ENCODE peak calls at places on chromosomes 12 and 14, in four cellular contexts. X, D, Q and V are unnamed samples.

GRCh38 chr14:35384386-35385041 is 20.0 kb downstream of the NFKBIA start:
- DNase-seq in X (no peak), D (no peak), Q (peak; percentile 69), V (no peak)

GRCh38 chr12:12201274-12201758 is 65.5 kb downstream of the LRP6 start:
- DNase-seq in X (no peak), D (no peak), Q (no peak), V (no peak)

GRCh38 chr14:76773188-76773885 is 12.1 kb downstream of the VASH1 start:
- DNase-seq in X (peak; percentile 20), D (no peak), Q (peak; percentile 69), V (no peak)

GRCh38 chr12:68290126-68290525 is 36.7 kb upstream of the IL22 start:
- DNase-seq in X (no peak), D (no peak), Q (no peak), V (peak; percentile 75)

GRCh38 chr12:56836317-56836716 is 73.2 kb downstream of the HSD17B6 start:
- DNase-seq in X (no peak), D (no peak), Q (no peak), V (no peak)

GRCh38 chr12:98513379-98514318 is 1.7 kb upstream of the TMPO start:
- DNase-seq in X (no peak), D (no peak), Q (peak; percentile 4), V (no peak)

GRCh38 chr14:76118594-76118993 is 33.1 kb upstream of the GPATCH2L start:
- DNase-seq in X (no peak), D (no peak), Q (no peak), V (no peak)

GRCh38 chr12:132597333-132598283 is 12.8 kb downstream of the LRCOL1 start:
- DNase-seq in X (no peak), D (peak; percentile 42), Q (no peak), V (no peak)

GRCh38 chr12:130987151-130987931 is 33.6 kb downstream of the ADGRD1 start:
- DNase-seq in X (no peak), D (no peak), Q (no peak), V (no peak)

GRCh38 chr12:100267603-100268281 is 765 bp downstream of the SCYL2 start:
- DNase-seq in X (peak; percentile 18), D (peak; percentile 32), Q (peak; percentile 34), V (no peak)

GRCh38 chr12:121217066-121217465 is 7.1 kb downstream of the P2RX4 start:
- DNase-seq in X (no peak), D (no peak), Q (no peak), V (no peak)

GRCh38 chr12:62862259-62862881 is 72.6 kb downstream of the PPM1H start:
- DNase-seq in X (no peak), D (no peak), Q (no peak), V (no peak)

GRCh38 chr12:22039361-22039760 is 6.7 kb upstream of the CMAS start:
- DNase-seq in X (no peak), D (no peak), Q (peak; percentile 65), V (no peak)

GRCh38 chr12:41521872-41522379 is 333.8 kb downstream of the PDZRN4 start:
- DNase-seq in X (no peak), D (no peak), Q (no peak), V (peak; percentile 13)

GRCh38 chr12:3416670-3417069 is 74.3 kb upstream of the PRMT8 start:
- DNase-seq in X (no peak), D (no peak), Q (no peak), V (no peak)

GRCh38 chr12:597926-598568 is 65.2 kb downstream of the NINJ2 start:
- DNase-seq in X (no peak), D (no peak), Q (no peak), V (no peak)

GRCh38 chr12:68665016-68665569 is 21.7 kb upstream of the NUP107 start:
- DNase-seq in X (no peak), D (no peak), Q (no peak), V (no peak)

GRCh38 chr12:52151859-52152783 is 39.7 kb downstream of the KRT80 start:
- DNase-seq in X (peak; percentile 46), D (peak; percentile 66), Q (peak; percentile 70), V (peak; percentile 38)

GRCh38 chr14:104322531-104323466 is 184.4 kb downstream of the KIF26A start:
- DNase-seq in X (no peak), D (no peak), Q (peak; percentile 3), V (no peak)

GRCh38 chr12:132524405-132524804 is 34.5 kb downstream of the FBRSL1 start:
- DNase-seq in X (no peak), D (no peak), Q (peak; percentile 50), V (no peak)

GRCh38 chr12:28097221-28097620 is 93.0 kb upstream of the CCDC91 start:
- DNase-seq in X (no peak), D (no peak), Q (no peak), V (no peak)

GRCh38 chr12:53327435-53328042 is 6.1 kb upstream of the AAAS start:
- DNase-seq in X (no peak), D (no peak), Q (no peak), V (no peak)

GRCh38 chr12:64633940-64634337 is 23.6 kb downstream of the RASSF3 start:
- DNase-seq in X (no peak), D (no peak), Q (no peak), V (no peak)

GRCh38 chr12:20003252-20003651 is 365.1 kb upstream of the PDE3A start:
- DNase-seq in X (no peak), D (no peak), Q (no peak), V (no peak)

DNA sequence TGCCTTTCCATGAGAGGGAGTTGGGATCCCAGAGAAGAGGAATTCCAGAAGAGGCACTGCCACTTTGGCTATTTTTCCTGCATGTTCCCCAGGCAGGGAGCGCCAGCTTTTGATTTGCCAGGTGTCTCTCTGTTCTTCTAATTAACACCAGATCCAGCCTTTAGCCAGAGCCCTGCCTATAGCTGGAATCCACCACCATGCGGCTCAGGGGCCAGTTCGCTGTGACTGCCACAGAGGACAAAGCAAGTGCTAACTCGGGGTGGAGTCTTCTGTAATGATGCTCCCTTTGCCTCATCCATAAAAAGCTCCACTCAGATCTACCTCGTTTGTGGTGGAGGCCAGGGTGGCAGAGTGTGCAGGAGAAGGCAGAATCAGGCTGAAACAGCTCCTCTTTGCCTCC is 17.9 kb upstream of the CTDSP2 start:
- DNase-seq in X (no peak), D (no peak), Q (no peak), V (no peak)
- H3K4me3 ChIP-seq in X (no peak overlapping the region), D (no peak overlapping the region), Q (peak overlapping the region; percentile 64), V (no peak overlapping the region)

GRCh38 chr12:75823475-75823874 is 208.1 kb downstream of the PHLDA1 start:
- DNase-seq in X (no peak), D (no peak), Q (no peak), V (no peak)

GRCh38 chr12:75818863-75819262 is 212.7 kb downstream of the PHLDA1 start:
- DNase-seq in X (no peak), D (no peak), Q (no peak), V (no peak)

GRCh38 chr12:75819512-75819911 is 212.1 kb downstream of the PHLDA1 start:
- DNase-seq in X (no peak), D (no peak), Q (no peak), V (no peak)

GRCh38 chr12:75816892-75817291 is 214.7 kb downstream of the PHLDA1 start:
- DNase-seq in X (no peak), D (no peak), Q (no peak), V (no peak)

GRCh38 chr12:75820848-75821578 is 210.6 kb downstream of the PHLDA1 start:
- DNase-seq in X (peak; percentile 19), D (no peak), Q (no peak), V (no peak)
- TF ChIP-seq CTCF in X (no peak), D (no peak), Q (no peak), V (no peak)

DNA sequence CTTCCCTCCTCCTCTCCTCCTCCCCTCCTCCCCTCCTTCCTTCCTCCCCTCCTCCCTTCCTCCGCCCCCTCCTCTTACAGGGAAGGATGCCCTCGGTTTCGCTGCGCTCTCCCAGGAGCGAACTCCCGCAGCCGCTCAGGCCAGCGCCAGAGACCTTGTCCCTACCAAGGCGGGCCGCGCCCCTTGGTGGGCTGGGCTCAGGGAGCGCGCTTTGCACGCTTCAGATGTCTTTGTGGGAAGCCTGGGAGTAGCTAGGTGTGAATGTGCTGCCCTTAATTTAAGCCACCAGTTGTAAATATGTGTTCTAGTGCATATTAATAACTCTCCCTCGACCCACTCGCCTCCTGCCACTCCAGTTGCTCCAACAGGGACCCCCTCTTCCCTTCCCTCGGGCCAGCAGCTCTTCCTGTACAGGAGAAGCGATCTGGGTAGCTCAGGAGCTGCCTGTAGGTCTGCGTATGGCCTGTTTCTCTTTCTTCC is 13.4 kb upstream of the MAP3K9 start:
- DNase-seq in X (no peak), D (no peak), Q (peak; percentile 40), V (no peak)
- H3K4me3 ChIP-seq in X (peak overlapping the region; percentile 66), D (peak overlapping the region; percentile 67), Q (peak overlapping the region; percentile 60), V (peak overlapping the region; percentile 65)

DNA sequence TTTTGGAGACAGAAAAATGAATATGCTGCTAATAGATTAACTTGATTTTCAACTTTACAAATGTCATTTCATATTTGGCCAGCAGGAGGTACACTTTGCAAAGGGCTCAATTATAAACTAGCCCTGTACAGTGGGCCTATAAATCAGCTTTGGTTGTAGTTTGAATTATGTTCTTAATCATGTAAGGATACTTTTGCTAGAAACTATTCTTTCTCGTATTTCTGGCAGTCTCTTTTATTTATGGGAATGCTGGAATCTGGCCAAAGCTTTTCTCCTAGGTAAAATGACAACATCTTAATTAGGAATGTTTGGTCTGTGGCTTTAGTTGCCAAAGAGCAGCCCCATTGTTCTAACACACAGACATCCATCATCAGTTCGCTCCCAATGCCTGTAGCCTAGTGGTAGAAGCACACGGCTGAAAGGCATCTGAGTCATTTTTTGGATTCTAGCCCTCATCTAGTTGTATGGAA is 1322.3 kb upstream of the SEL1L start:
- DNase-seq in X (no peak), D (no peak), Q (no peak), V (no peak)
- TF ChIP-seq CTCF in X (no peak), D (no peak), Q (peak; percentile 21), V (peak; percentile 28)

DNA sequence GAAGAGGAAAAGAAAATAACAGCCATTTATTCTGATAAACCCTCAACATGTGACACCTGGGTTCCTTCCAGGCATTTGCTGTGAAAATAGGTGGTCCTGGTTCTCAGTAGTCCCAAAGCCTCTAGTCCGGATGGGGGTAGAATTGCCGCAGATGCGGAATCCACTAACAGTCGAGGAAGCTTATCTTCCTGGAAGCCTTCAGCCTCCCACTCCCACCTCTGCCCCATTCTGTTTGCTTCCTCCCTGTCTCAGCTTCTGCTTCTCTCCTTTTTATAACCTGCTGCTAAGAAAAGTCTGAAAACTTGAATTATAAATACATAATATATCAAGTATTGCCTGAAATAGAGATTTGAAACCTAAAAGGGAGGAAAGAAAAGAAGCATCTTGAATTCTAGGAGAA is 14.0 kb upstream of the MAP3K9 start:
- DNase-seq in X (no peak), D (no peak), Q (no peak), V (no peak)
- H3K4me3 ChIP-seq in X (no peak overlapping the region), D (no peak overlapping the region), Q (no peak overlapping the region), V (no peak overlapping the region)